ENCODE peak calls at places on chromosomes 6 and 20, in nine cellular contexts. P is HCT116, W is stomach, U is IMR-90, E is GM12891, Z is A549, S is breast epithelium, M is uterus, T is esophagus squamous epithelium. D is an unnamed sample.

GRCh38 chr6:157669747-157670216 is 153.3 kb upstream of the SNX9 start:
- DNase-seq in T (no peak), Z (peak), E (no peak), S (peak), P (no peak), M (peak), U (peak), W (peak), D (peak)

GRCh38 chr6:34051339-34051919 is 94.5 kb downstream of the GRM4 start:
- DNase-seq in Z (no peak), S (no peak), P (no peak), E (no peak), T (no peak), W (no peak), U (no peak), M (no peak), D (no peak)

GRCh38 chr20:44069203-44069931 is 117.6 kb downstream of the JPH2 start:
- DNase-seq in E (peak), T (no peak), M (no peak), Z (no peak), S (peak), U (no peak), W (peak), P (no peak), D (no peak)

GRCh38 chr20:33515569-33516216 is 25.8 kb downstream of the CBFA2T2 start:
- DNase-seq in E (no peak), W (no peak), M (no peak), S (no peak), T (no peak), P (no peak), U (no peak), Z (peak), D (no peak)

GRCh38 chr20:37494796-37495195 is 26.3 kb upstream of the NNAT start:
- DNase-seq in T (no peak), M (no peak), P (no peak), Z (no peak), E (no peak), S (no peak), W (no peak), U (no peak), D (no peak)

GRCh38 chr6:62357826-62358225 is 71.8 kb upstream of the KHDRBS2 start:
- DNase-seq in Z (no peak), T (no peak), M (no peak), P (no peak), S (no peak), W (no peak), E (no peak), U (no peak), D (no peak)

GRCh38 chr20:12941025-12941424 is 67.7 kb upstream of the SPTLC3 start:
- DNase-seq in M (no peak), W (no peak), U (no peak), S (no peak), T (no peak), E (no peak), Z (no peak), P (no peak), D (no peak)

GRCh38 chr20:38873050-38873581 is 53.1 kb upstream of the FAM83D start:
- DNase-seq in U (no peak), S (no peak), Z (no peak), W (no peak), M (no peak), P (no peak), T (no peak), E (peak), D (no peak)

GRCh38 chr6:144365176-144365710 is 80.1 kb downstream of the UTRN start:
- DNase-seq in U (peak), E (no peak), T (no peak), S (no peak), M (no peak), Z (no peak), P (no peak), W (no peak), D (no peak)

GRCh38 chr6:43993881-43994523 is 133.2 kb downstream of the MRPL14 start:
- DNase-seq in M (peak), P (no peak), W (no peak), Z (no peak), E (no peak), S (no peak), T (no peak), U (no peak), D (no peak)

GRCh38 chr20:49230575-49231211 is 11.5 kb downstream of the DDX27 start:
- DNase-seq in M (no peak), U (peak), T (no peak), W (no peak), S (peak), Z (no peak), E (no peak), P (no peak), D (no peak)

GRCh38 chr6:52330470-52330869 is 31.5 kb upstream of the PAQR8 start:
- DNase-seq in Z (no peak), S (no peak), U (no peak), M (no peak), E (no peak), T (no peak), P (no peak), W (peak), D (no peak)

GRCh38 chr6:25927721-25928359 is 2.7 kb downstream of the SLC17A2 start:
- DNase-seq in W (no peak), P (no peak), S (no peak), Z (no peak), E (no peak), T (no peak), U (peak), M (no peak), D (no peak)
- TF ChIP-seq POLR2A in W (no peak), P (no peak), S (no peak), Z (no peak), E (no peak), T (no peak), U (no peak), M (no peak), D (no peak)

GRCh38 chr20:25418779-25419178 is 11.3 kb downstream of the GINS1 start:
- DNase-seq in W (no peak), U (peak), S (no peak), M (no peak), Z (no peak), P (no peak), E (no peak), T (no peak), D (no peak)
- TF ChIP-seq POLR2A in W (no peak), U (no peak), S (no peak), M (no peak), Z (no peak), P (no peak), E (no peak), T (no peak), D (no peak)

GRCh38 chr20:54061106-54061881 is 9.1 kb downstream of the BCAS1 start:
- DNase-seq in T (no peak), Z (no peak), P (no peak), S (no peak), M (no peak), U (peak), E (no peak), W (no peak), D (no peak)

GRCh38 chr20:54056762-54057639 is 13.4 kb downstream of the BCAS1 start:
- DNase-seq in Z (no peak), U (no peak), M (no peak), P (no peak), W (no peak), S (no peak), E (no peak), T (no peak), D (no peak)

GRCh38 chr20:54054516-54054915 is 15.9 kb downstream of the BCAS1 start:
- DNase-seq in S (no peak), Z (no peak), M (no peak), T (no peak), E (no peak), U (no peak), P (no peak), W (no peak), D (no peak)

GRCh38 chr20:54059691-54060364 is 10.6 kb downstream of the BCAS1 start:
- DNase-seq in Z (no peak), S (no peak), M (no peak), W (no peak), U (no peak), T (no peak), P (no peak), E (no peak), D (no peak)

GRCh38 chr20:54058420-54059139 is 11.8 kb downstream of the BCAS1 start:
- DNase-seq in P (no peak), T (no peak), Z (no peak), W (no peak), S (no peak), M (no peak), U (no peak), E (no peak), D (no peak)
- TF ChIP-seq POLR2A in P (no peak), T (no peak), Z (no peak), W (no peak), S (no peak), M (no peak), U (no peak), E (no peak), D (no peak)

DNA sequence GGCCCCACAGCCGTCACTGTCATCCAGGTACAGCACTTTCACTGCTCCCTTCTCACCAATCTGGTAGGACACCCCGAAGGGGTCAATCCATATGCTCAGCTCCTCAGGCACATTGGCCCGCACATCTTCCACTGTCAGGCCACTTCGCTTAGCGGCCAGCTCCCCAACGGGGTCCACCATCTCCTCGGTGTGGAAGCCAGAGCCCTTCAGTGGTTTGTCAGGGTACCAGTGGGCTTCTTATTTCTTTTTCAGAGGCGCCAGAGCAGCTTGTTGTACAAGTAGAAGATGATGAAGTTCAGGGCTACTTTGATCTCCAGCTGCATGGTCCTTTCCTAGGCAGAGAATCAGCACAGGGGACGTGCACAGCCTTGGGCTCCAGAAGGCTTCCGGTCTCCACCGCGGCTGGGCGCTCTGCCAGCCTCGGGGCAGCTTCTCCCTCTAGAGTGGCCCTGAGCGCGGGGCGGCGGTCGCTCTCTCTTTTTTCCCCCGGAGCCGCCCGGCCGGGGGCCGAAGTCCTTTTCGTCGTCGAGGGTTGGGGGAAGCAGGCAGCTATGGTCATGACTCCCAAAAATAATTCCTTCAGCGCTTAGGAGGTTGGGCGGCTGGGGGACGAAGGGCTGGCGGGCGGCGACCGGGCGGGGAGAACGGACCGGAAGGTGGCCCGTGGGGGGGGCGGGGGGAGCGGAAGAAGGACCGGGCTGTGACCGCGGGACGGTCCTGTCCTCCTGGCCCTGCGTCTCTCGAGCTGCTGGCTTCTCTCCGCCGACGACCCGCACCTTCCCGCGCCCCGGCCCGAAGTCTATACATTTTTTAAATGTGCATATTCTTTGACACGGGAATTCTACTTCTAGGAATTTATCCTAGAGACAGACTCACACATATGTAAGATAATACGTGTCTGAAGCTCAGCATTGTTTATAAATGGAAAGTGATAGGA is 6.5 kb upstream of the ZSCAN9 start:
- DNase-seq in M (peak), Z (peak), W (peak), E (peak), S (no peak), U (peak), T (no peak), P (no peak), D (peak)
- TF ChIP-seq POLR2A in M (no peak), Z (peak), W (no peak), E (no peak), S (no peak), U (no peak), T (no peak), P (no peak), D (peak)

GRCh38 chr6:56154076-56154475 is 93.3 kb downstream of the COL21A1 start:
- DNase-seq in S (no peak), T (no peak), E (no peak), Z (no peak), W (no peak), P (no peak), M (no peak), U (no peak), D (no peak)
- TF ChIP-seq POLR2A in S (no peak), T (no peak), E (no peak), Z (no peak), W (no peak), P (no peak), M (no peak), U (no peak), D (no peak)

DNA sequence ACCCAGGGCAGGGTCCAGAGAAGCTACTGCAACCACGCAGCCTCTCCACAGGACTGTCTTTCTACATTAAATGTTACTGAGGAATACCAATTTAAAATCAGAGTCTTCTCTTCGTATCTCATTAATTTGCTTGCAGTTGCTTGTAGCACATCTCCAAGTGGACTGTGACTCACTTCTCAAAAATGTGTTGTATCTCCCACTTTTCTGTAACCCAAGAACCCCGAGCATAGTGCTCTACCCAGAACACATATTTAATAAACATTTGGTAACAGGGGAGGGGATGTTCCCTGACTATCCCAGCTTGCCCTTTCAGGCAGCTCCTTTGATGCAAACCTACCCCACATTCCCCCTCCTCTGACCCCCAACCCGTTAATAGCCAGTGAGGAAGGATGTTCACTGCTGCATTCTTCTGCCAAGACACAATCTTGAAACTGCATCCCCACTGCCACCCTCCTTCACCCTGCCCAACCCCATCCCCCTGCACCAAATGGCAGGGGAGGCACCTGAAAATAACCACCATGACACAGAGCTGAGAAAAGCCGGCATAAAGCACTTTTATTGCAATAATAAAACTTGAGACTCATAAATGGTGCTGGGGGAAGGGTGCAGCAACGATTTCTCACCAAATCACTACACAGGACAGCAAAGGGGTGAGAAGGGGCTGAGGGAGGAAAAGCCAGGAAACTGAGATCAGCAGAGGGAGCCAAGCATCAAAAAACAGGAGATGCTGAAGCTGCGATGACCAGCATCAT is 24.2 kb downstream of the FKBP1A start:
- DNase-seq in E (no peak), W (no peak), S (no peak), M (no peak), U (peak), P (no peak), T (no peak), Z (no peak), D (no peak)
- TF ChIP-seq POLR2A in E (no peak), W (no peak), S (no peak), M (no peak), U (no peak), P (no peak), T (no peak), Z (no peak), D (no peak)